ENCODE peak calls at places on chromosomes 3 and 15, in five cellular contexts. M, W, L, A and S are unnamed samples.

GRCh38 chr3:27216955-27217552 is 152.1 kb downstream of the NEK10 start:
- DNase-seq in M (no peak), W (no peak), L (no peak), A (no peak), S (no peak)

GRCh38 chr15:95365615-95366107 is 964.8 kb upstream of the NR2F2 start:
- DNase-seq in M (no peak), W (no peak), L (no peak), A (no peak), S (no peak)

GRCh38 chr3:10495003-10495402 is 10.4 kb downstream of the ATP2B2 start:
- DNase-seq in M (peak; percentile 76), W (no peak), L (peak; percentile 62), A (no peak), S (peak; percentile 68)

GRCh38 chr3:183880121-183880520 is 4.6 kb downstream of the PARL start:
- DNase-seq in M (no peak), W (no peak), L (no peak), A (no peak), S (no peak)

GRCh38 chr3:134330895-134331810 is 43.1 kb downstream of the AMOTL2 start:
- DNase-seq in M (peak; percentile 85), W (peak; percentile 68), L (no peak), A (no peak), S (peak; percentile 62)

GRCh38 chr3:116981088-116981487 is 271.5 kb downstream of the TUSC7 start:
- DNase-seq in M (no peak), W (no peak), L (no peak), A (no peak), S (no peak)

GRCh38 chr3:115537669-115538068 is 85.6 kb upstream of the GAP43 start:
- DNase-seq in M (no peak), W (no peak), L (no peak), A (no peak), S (no peak)

GRCh38 chr3:176953106-176954080 is 243.9 kb downstream of the TBL1XR1 start:
- DNase-seq in M (no peak), W (peak; percentile 69), L (peak; percentile 27), A (no peak), S (no peak)

GRCh38 chr3:121736112-121736511 is 13.4 kb downstream of the GOLGB1 start:
- DNase-seq in M (no peak), W (no peak), L (no peak), A (no peak), S (no peak)

GRCh38 chr3:11236588-11237461 is 35.4 kb upstream of the ATG7 start:
- DNase-seq in M (no peak), W (peak; percentile 75), L (peak; percentile 82), A (peak; percentile 70), S (peak; percentile 87)

GRCh38 chr15:78934063-78935023 is 10.5 kb downstream of the CTSH start:
- DNase-seq in M (peak; percentile 78), W (no peak), L (no peak), A (no peak), S (peak; percentile 45)

GRCh38 chr15:80442728-80443403 is 38.7 kb downstream of the ARNT2 start:
- DNase-seq in M (no peak), W (no peak), L (no peak), A (no peak), S (no peak)

GRCh38 chr15:40065166-40065565 is 26.2 kb upstream of the SRP14 start:
- DNase-seq in M (peak; percentile 16), W (peak; percentile 34), L (no peak), A (no peak), S (no peak)

GRCh38 chr3:23808525-23808924 is 2.8 kb downstream of the UBE2E1 start:
- DNase-seq in M (no peak), W (no peak), L (no peak), A (no peak), S (no peak)

GRCh38 chr3:56012732-56013131 is 455.5 kb downstream of the ERC2 start:
- DNase-seq in M (no peak), W (no peak), L (no peak), A (no peak), S (no peak)

GRCh38 chr15:72890043-72890442 is 106.5 kb upstream of the ADPGK start:
- DNase-seq in M (no peak), W (no peak), L (no peak), A (no peak), S (no peak)

GRCh38 chr3:101117981-101118380 is 124.8 kb upstream of the ABI3BP start:
- DNase-seq in M (no peak), W (no peak), L (no peak), A (no peak), S (no peak)